ENCODE peak calls at places on chromosome 6, in seven cellular contexts. One of them, this sample, is unnamed.
A peak's percentile ranks its signal among the peaks of the same experiment; 100 is the strongest.

GRCh38 chr6:45369870-45370269 is 7.9 kb downstream of the SUPT3H start:
- DNase-seq in activated CD8-positive, alpha-beta memory T cell treated with anti-CD3 and anti-CD28 coated beads, Interleukin-2, amount 50 U/mL, for 4 hours: no peak
- DNase-seq in KBM-7: peak; percentile 34
- DNase-seq in AG08395: no peak
- DNase-seq in AG09309: no peak
- DNase-seq in HT-29: no peak
- DNase-seq in iris pigment epithelial cell: peak; percentile 72
- DNase-seq in this sample: no peak

GRCh38 chr6:3643921-3644320 is 107.6 kb downstream of the PXDC1 start:
- DNase-seq in iris pigment epithelial cell: no peak
- DNase-seq in HT-29: no peak
- DNase-seq in AG09309: no peak
- DNase-seq in activated CD8-positive, alpha-beta memory T cell treated with anti-CD3 and anti-CD28 coated beads, Interleukin-2, amount 50 U/mL, for 4 hours: no peak
- DNase-seq in KBM-7: no peak
- DNase-seq in AG08395: no peak
- DNase-seq in this sample: no peak

GRCh38 chr6:145815351-145815772 is 767 bp upstream of the FBXO30 start:
- DNase-seq in iris pigment epithelial cell: peak; percentile 26
- DNase-seq in KBM-7: no peak
- DNase-seq in activated CD8-positive, alpha-beta memory T cell treated with anti-CD3 and anti-CD28 coated beads, Interleukin-2, amount 50 U/mL, for 4 hours: no peak
- DNase-seq in AG09309: no peak
- DNase-seq in AG08395: peak; percentile 35
- DNase-seq in HT-29: no peak
- DNase-seq in this sample: no peak

GRCh38 chr6:71127374-71127773 is 161.2 kb upstream of the OGFRL1 start:
- DNase-seq in AG09309: no peak
- DNase-seq in KBM-7: no peak
- DNase-seq in AG08395: no peak
- DNase-seq in iris pigment epithelial cell: peak; percentile 13
- DNase-seq in HT-29: no peak
- DNase-seq in activated CD8-positive, alpha-beta memory T cell treated with anti-CD3 and anti-CD28 coated beads, Interleukin-2, amount 50 U/mL, for 4 hours: no peak
- DNase-seq in this sample: no peak

GRCh38 chr6:108564178-108564577 is 3.5 kb downstream of the FOXO3 start:
- DNase-seq in activated CD8-positive, alpha-beta memory T cell treated with anti-CD3 and anti-CD28 coated beads, Interleukin-2, amount 50 U/mL, for 4 hours: no peak
- DNase-seq in AG09309: peak; percentile 95
- DNase-seq in KBM-7: no peak
- DNase-seq in iris pigment epithelial cell: peak; percentile 92
- DNase-seq in AG08395: peak; percentile 74
- DNase-seq in HT-29: no peak
- DNase-seq in this sample: no peak

GRCh38 chr6:93784794-93785757 is 365.7 kb upstream of the EPHA7 start:
- DNase-seq in AG08395: peak; percentile 10
- DNase-seq in HT-29: no peak
- DNase-seq in KBM-7: no peak
- DNase-seq in AG09309: no peak
- DNase-seq in iris pigment epithelial cell: peak; percentile 94
- DNase-seq in activated CD8-positive, alpha-beta memory T cell treated with anti-CD3 and anti-CD28 coated beads, Interleukin-2, amount 50 U/mL, for 4 hours: no peak
- DNase-seq in this sample: no peak

GRCh38 chr6:10690651-10691445 is 3.6 kb downstream of the C6orf52 start:
- DNase-seq in HT-29: no peak
- DNase-seq in iris pigment epithelial cell: no peak
- DNase-seq in activated CD8-positive, alpha-beta memory T cell treated with anti-CD3 and anti-CD28 coated beads, Interleukin-2, amount 50 U/mL, for 4 hours: no peak
- DNase-seq in AG08395: no peak
- DNase-seq in KBM-7: no peak
- DNase-seq in AG09309: no peak
- DNase-seq in this sample: no peak

GRCh38 chr6:125947581-125947980 is 9.0 kb upstream of the HINT3 start:
- DNase-seq in iris pigment epithelial cell: peak; percentile 55
- DNase-seq in KBM-7: no peak
- DNase-seq in AG09309: no peak
- DNase-seq in AG08395: peak; percentile 43
- DNase-seq in HT-29: no peak
- DNase-seq in activated CD8-positive, alpha-beta memory T cell treated with anti-CD3 and anti-CD28 coated beads, Interleukin-2, amount 50 U/mL, for 4 hours: no peak
- DNase-seq in this sample: no peak

GRCh38 chr6:162856885-162857284 is 129.1 kb downstream of the PACRG start:
- DNase-seq in HT-29: peak; percentile 63
- DNase-seq in KBM-7: peak; percentile 14
- DNase-seq in activated CD8-positive, alpha-beta memory T cell treated with anti-CD3 and anti-CD28 coated beads, Interleukin-2, amount 50 U/mL, for 4 hours: no peak
- DNase-seq in AG09309: peak; percentile 55
- DNase-seq in iris pigment epithelial cell: peak; percentile 67
- DNase-seq in AG08395: peak; percentile 79
- DNase-seq in this sample: peak; percentile 94

GRCh38 chr6:122838060-122838780 is 49.2 kb downstream of the SMPDL3A start:
- DNase-seq in activated CD8-positive, alpha-beta memory T cell treated with anti-CD3 and anti-CD28 coated beads, Interleukin-2, amount 50 U/mL, for 4 hours: no peak
- DNase-seq in HT-29: peak; percentile 22
- DNase-seq in KBM-7: peak; percentile 22
- DNase-seq in AG09309: no peak
- DNase-seq in AG08395: peak; percentile 24
- DNase-seq in iris pigment epithelial cell: peak; percentile 31
- DNase-seq in this sample: peak; percentile 17

GRCh38 chr6:42315991-42316378 is 98.3 kb upstream of the MRPS10 start:
- DNase-seq in iris pigment epithelial cell: peak; percentile 97
- DNase-seq in KBM-7: no peak
- DNase-seq in AG08395: peak; percentile 95
- DNase-seq in AG09309: peak; percentile 65
- DNase-seq in activated CD8-positive, alpha-beta memory T cell treated with anti-CD3 and anti-CD28 coated beads, Interleukin-2, amount 50 U/mL, for 4 hours: no peak
- DNase-seq in HT-29: peak; percentile 82
- DNase-seq in this sample: no peak

GRCh38 chr6:20991910-20992309 is 457.7 kb downstream of the CDKAL1 start:
- DNase-seq in iris pigment epithelial cell: peak; percentile 31
- DNase-seq in AG08395: no peak
- DNase-seq in activated CD8-positive, alpha-beta memory T cell treated with anti-CD3 and anti-CD28 coated beads, Interleukin-2, amount 50 U/mL, for 4 hours: no peak
- DNase-seq in KBM-7: no peak
- DNase-seq in HT-29: no peak
- DNase-seq in AG09309: no peak
- DNase-seq in this sample: no peak

GRCh38 chr6:88045521-88046136 is 2.0 kb upstream of the SPACA1 start:
- DNase-seq in KBM-7: no peak
- DNase-seq in AG09309: no peak
- DNase-seq in AG08395: no peak
- DNase-seq in HT-29: no peak
- DNase-seq in iris pigment epithelial cell: no peak
- DNase-seq in activated CD8-positive, alpha-beta memory T cell treated with anti-CD3 and anti-CD28 coated beads, Interleukin-2, amount 50 U/mL, for 4 hours: no peak
- DNase-seq in this sample: no peak

GRCh38 chr6:18062733-18063132 is 59.7 kb downstream of the NHLRC1 start:
- DNase-seq in activated CD8-positive, alpha-beta memory T cell treated with anti-CD3 and anti-CD28 coated beads, Interleukin-2, amount 50 U/mL, for 4 hours: no peak
- DNase-seq in KBM-7: no peak
- DNase-seq in AG08395: no peak
- DNase-seq in iris pigment epithelial cell: peak; percentile 35
- DNase-seq in AG09309: no peak
- DNase-seq in HT-29: no peak
- DNase-seq in this sample: no peak

GRCh38 chr6:104118274-104118673 is 741.4 kb downstream of the HACE1 start:
- DNase-seq in AG09309: no peak
- DNase-seq in KBM-7: no peak
- DNase-seq in HT-29: no peak
- DNase-seq in activated CD8-positive, alpha-beta memory T cell treated with anti-CD3 and anti-CD28 coated beads, Interleukin-2, amount 50 U/mL, for 4 hours: no peak
- DNase-seq in iris pigment epithelial cell: peak; percentile 62
- DNase-seq in AG08395: no peak
- DNase-seq in this sample: no peak